ENCODE peak calls at places on chromosome 7, in eight cellular contexts. X is right lobe of liver, E is heart left ventricle, K is ovary, U is GM12892, J is lower leg skin, S is HepG2, Q is GM12891. I is an unnamed sample.
A peak's percentile ranks its signal among the peaks of the same experiment; 100 is the strongest.

GRCh38 chr7:24916463-24917040 is 63.4 kb downstream of the OSBPL3 start:
- DNase-seq in J (no peak), E (no peak), U (no peak), K (no peak), X (no peak), S (no peak), Q (no peak), I (no peak)

GRCh38 chr7:151080091-151080521 is 503 bp downstream of the FASTK start:
- DNase-seq in Q (no peak), E (peak; percentile 69), U (no peak), X (no peak), S (no peak), J (no peak), K (no peak), I (peak; percentile 19)

GRCh38 chr7:83640731-83641533 is 8.0 kb downstream of the SEMA3E start:
- DNase-seq in E (no peak), J (no peak), X (no peak), S (no peak), Q (no peak), U (no peak), K (no peak), I (no peak)

GRCh38 chr7:1844336-1844955 is 174.4 kb downstream of the ELFN1 start:
- DNase-seq in X (peak; percentile 52), J (no peak), Q (no peak), E (peak; percentile 52), S (no peak), U (no peak), K (peak; percentile 12), I (no peak)

GRCh38 chr7:152574892-152575511 is 100.9 kb downstream of the XRCC2 start:
- DNase-seq in K (no peak), Q (peak; percentile 27), S (no peak), X (no peak), U (no peak), J (no peak), E (no peak), I (peak; percentile 19)

GRCh38 chr7:70728873-70729552 is 402.9 kb upstream of the GALNT17 start:
- DNase-seq in K (no peak), Q (no peak), E (no peak), S (no peak), J (no peak), X (no peak), U (no peak), I (no peak)

GRCh38 chr7:149199234-149199990 is 4.1 kb downstream of the ZNF282 start:
- DNase-seq in S (no peak), X (no peak), J (no peak), K (no peak), U (no peak), E (no peak), Q (no peak), I (no peak)

GRCh38 chr7:20786779-20787651 is at the start of gene SP8:
- DNase-seq in S (peak; percentile 31), J (peak; percentile 31), X (no peak), Q (no peak), E (no peak), U (no peak), K (no peak), I (no peak)

GRCh38 chr7:156897673-156898072 is 4.7 kb upstream of the LMBR1 start:
- DNase-seq in Q (no peak), X (no peak), E (no peak), K (no peak), U (no peak), J (no peak), S (no peak), I (no peak)

DNA sequence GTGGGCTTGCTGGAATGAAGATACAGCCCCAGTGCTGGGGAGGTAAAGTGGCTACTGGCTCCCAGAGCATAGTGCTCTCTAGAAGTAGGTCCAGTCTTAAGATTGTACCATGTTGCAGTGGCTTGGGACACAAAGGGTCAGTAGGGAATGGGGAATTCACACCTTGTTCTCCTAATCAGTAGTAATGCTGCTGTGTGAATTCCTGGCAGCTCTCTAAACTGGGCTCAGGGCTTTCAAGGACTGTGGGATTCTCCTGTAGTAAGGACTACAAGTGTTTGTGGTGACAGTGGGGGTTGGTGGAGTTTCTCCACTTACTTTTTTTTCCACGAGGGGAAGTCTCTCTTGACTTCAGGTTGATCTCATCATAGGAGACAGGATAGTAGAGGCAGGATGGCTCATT is 226.2 kb upstream of the TEX47 start:
- DNase-seq in E (no peak), J (no peak), K (no peak), X (no peak), S (no peak), Q (no peak), U (no peak), I (no peak)
- TF ChIP-seq POLR2A in E (no peak), J (no peak), K (no peak), X (no peak), S (no peak), Q (no peak), U (no peak), I (no peak)

GRCh38 chr7:73622527-73622908 is 1.8 kb downstream of the MLXIPL start:
- DNase-seq in S (no peak), U (no peak), E (no peak), J (no peak), Q (no peak), K (no peak), X (no peak), I (no peak)

GRCh38 chr7:73622909-73623797 is 1.2 kb downstream of the MLXIPL start:
- DNase-seq in Q (no peak), U (no peak), K (peak; percentile 43), S (peak; percentile 95), X (peak; percentile 97), J (peak; percentile 42), E (peak; percentile 67), I (no peak)

GRCh38 chr7:73624669-73625001 is 313 bp upstream of the MLXIPL start:
- DNase-seq in E (no peak), S (no peak), Q (no peak), X (no peak), J (no peak), K (no peak), U (no peak), I (no peak)

GRCh38 chr7:73625276-73625675 is 954 bp upstream of the MLXIPL start:
- DNase-seq in E (no peak), J (no peak), Q (no peak), X (no peak), U (no peak), K (no peak), S (no peak), I (no peak)

GRCh38 chr7:73623798-73624668 is at the start of gene MLXIPL:
- DNase-seq in X (peak; percentile 95), E (peak; percentile 83), J (peak; percentile 74), S (peak; percentile 83), Q (peak; percentile 68), K (peak; percentile 52), U (peak; percentile 67), I (peak; percentile 31)
- TF ChIP-seq POLR2A in X (peak; percentile 93), E (peak; percentile 81), J (no peak), S (peak; percentile 96), Q (no peak), K (no peak), U (no peak), I (no peak)

DNA sequence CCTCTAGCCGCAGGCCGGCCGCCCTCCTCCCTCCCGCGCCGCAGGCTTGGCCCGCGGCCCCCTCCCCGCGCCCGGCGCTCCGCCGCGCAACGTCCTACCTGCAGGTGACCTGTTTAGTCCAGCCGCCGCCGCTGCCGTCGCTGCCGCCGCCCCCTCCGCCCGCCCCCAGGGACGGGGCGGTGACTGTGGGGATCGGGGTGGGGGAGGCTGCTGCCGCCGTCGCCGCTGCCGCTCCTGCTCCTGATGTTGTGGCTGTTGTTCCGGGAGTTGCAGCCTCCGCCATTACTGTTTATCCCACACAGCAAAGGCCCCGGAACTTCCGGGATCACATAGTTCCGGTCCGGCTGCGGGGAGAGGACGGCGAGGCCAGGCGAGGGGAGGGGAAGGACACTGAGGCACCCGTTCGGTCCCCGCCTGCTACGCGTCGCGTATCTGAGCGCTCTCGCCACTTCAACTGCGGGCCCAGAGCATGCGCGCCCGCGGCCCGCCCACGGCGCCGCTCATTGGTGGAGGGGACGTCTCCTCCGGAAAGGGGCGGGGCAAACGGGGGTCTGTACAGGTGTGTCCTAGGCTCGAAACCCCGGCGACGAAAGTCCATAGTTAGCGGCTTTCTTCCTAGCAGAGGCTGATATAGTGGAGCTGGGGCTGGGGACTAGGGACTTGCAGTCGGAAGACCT is at the start of gene MKRN1:
- DNase-seq in X (peak; percentile 98), K (peak; percentile 86), U (peak; percentile 89), J (peak; percentile 93), Q (peak; percentile 91), E (peak; percentile 96), S (peak; percentile 93), I (peak; percentile 80)
- TF ChIP-seq POLR2A in X (peak; percentile 82), K (peak; percentile 45), U (peak; percentile 65), J (no peak), Q (peak; percentile 57), E (peak; percentile 84), S (peak; percentile 83), I (peak; percentile 73)

GRCh38 chr7:94431203-94431602 is 36.5 kb downstream of the COL1A2 start:
- DNase-seq in K (no peak), Q (no peak), E (no peak), J (no peak), S (no peak), X (no peak), U (no peak), I (no peak)
- TF ChIP-seq POLR2A in K (no peak), Q (no peak), E (no peak), J (no peak), S (no peak), X (no peak), U (no peak), I (no peak)

GRCh38 chr7:7639421-7639820 is 1.1 kb upstream of the UMAD1 start:
- DNase-seq in U (no peak), Q (no peak), J (no peak), X (no peak), S (no peak), K (no peak), E (no peak), I (no peak)

GRCh38 chr7:7639847-7640220 is 718 bp upstream of the UMAD1 start:
- DNase-seq in E (no peak), K (no peak), S (peak; percentile 11), U (no peak), Q (no peak), X (no peak), J (no peak), I (no peak)

GRCh38 chr7:7641129-7641663 is 644 bp downstream of the UMAD1 start:
- DNase-seq in U (peak; percentile 22), K (peak; percentile 26), Q (peak; percentile 16), J (no peak), X (no peak), E (no peak), S (peak; percentile 20), I (no peak)

GRCh38 chr7:7640221-7641128 is at the start of gene UMAD1:
- DNase-seq in S (peak; percentile 99), X (peak; percentile 100), U (peak; percentile 80), K (peak; percentile 96), J (peak; percentile 99), Q (peak; percentile 64), E (peak; percentile 97), I (peak; percentile 98)

DNA sequence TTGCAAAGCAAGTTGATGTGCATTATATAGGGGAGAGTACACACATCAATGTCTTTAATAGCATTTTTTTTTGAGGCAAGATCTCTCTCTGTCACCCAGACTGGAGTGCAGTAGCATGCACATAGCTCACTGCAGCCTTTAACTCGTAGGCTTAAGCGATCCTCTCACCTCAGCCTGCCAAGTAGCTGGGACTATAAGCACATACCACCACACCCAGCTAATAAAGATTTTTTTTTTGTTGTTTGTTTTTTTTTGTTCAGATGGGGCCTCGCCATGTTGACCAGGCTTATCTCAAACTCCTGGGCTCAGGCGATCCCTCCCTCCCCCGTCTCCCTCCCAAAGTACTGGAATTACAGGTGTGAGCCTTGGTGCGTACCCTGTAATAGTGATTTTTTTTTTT is 1.5 kb downstream of the UMAD1 start:
- DNase-seq in J (no peak), U (no peak), S (no peak), X (no peak), K (no peak), Q (no peak), E (no peak), I (no peak)
- TF ChIP-seq POLR2A in J (no peak), U (no peak), S (no peak), X (no peak), K (no peak), Q (no peak), E (no peak), I (no peak)